ENCODE peak calls at places on chromosomes 1 and 21, in seven cellular contexts. A is GF-D8; J is activated T-helper 1 cell treated with anti-CD3 and anti-CD28 coated beads, Interleukin-12 subunit alpha, Interleukin-12 subunit beta, Interleukin-2, Interleukin-4 antibody, amounts not matched to agents 30 ng/mL and 10 ng/mL and 1 ng/mL, durations not matched to agents 14 hours and 24 hours and 36 hours; H is fibroblast of pulmonary artery; D is GOT3; K is Karpas-422; Z is GM12892. P is an unnamed sample.

GRCh38 chr1:168529533-168529932 is 14.3 kb downstream of the XCL2 start:
- DNase-seq in A (no peak), J (no peak), H (peak), D (no peak), K (no peak), Z (no peak), P (no peak)

GRCh38 chr1:223189903-223190724 is 47.1 kb upstream of the TLR5 start:
- DNase-seq in A (no peak), J (no peak), H (no peak), D (no peak), K (no peak), Z (no peak), P (peak)

GRCh38 chr1:228392111-228392936 is 14.3 kb downstream of the TRIM11 start:
- DNase-seq in A (no peak), J (no peak), H (no peak), D (no peak), K (no peak), Z (no peak), P (no peak)

GRCh38 chr21:24112020-24112419 is 1495.3 kb downstream of the MRPL39 start:
- DNase-seq in A (no peak), J (no peak), H (peak), D (no peak), K (no peak), Z (no peak), P (no peak)

GRCh38 chr1:119531606-119532323 is 24.8 kb downstream of the HSD3B1 start:
- DNase-seq in A (no peak), J (no peak), H (no peak), D (no peak), K (no peak), Z (no peak), P (no peak)

GRCh38 chr1:96370752-96371151 is 350.8 kb upstream of the PTBP2 start:
- DNase-seq in A (no peak), J (no peak), H (peak), D (no peak), K (no peak), Z (no peak), P (no peak)

GRCh38 chr1:150178543-150178942 is 28.8 kb downstream of the PLEKHO1 start:
- DNase-seq in A (peak), J (no peak), H (no peak), D (no peak), K (no peak), Z (no peak), P (no peak)

GRCh38 chr1:67307251-67308060 is at the start of gene IL12RB2:
- DNase-seq in A (no peak), J (peak), H (no peak), D (no peak), K (peak), Z (peak), P (peak)

GRCh38 chr1:81730881-81731280 is 69.9 kb upstream of the ADGRL2 start:
- DNase-seq in A (no peak), J (no peak), H (no peak), D (no peak), K (no peak), Z (no peak), P (no peak)

GRCh38 chr1:8020032-8020431 is 6.1 kb downstream of the ERRFI1 start:
- DNase-seq in A (no peak), J (no peak), H (peak), D (no peak), K (no peak), Z (no peak), P (no peak)

GRCh38 chr1:99176753-99177152 is 87.5 kb upstream of the PLPPR4 start:
- DNase-seq in A (no peak), J (no peak), H (no peak), D (no peak), K (peak), Z (no peak), P (no peak)

GRCh38 chr1:113542221-113542701 is 151.9 kb downstream of the MAGI3 start:
- DNase-seq in A (no peak), J (no peak), H (peak), D (no peak), K (no peak), Z (no peak), P (no peak)

GRCh38 chr1:228794810-228795209 is 59.5 kb downstream of the RHOU start:
- DNase-seq in A (no peak), J (peak), H (no peak), D (no peak), K (no peak), Z (no peak), P (peak)

GRCh38 chr21:15282666-15283065 is 217.9 kb upstream of the NRIP1 start:
- DNase-seq in A (no peak), J (no peak), H (peak), D (no peak), K (no peak), Z (no peak), P (no peak)

GRCh38 chr21:46187251-46187650 is 3.0 kb upstream of the SPATC1L start:
- DNase-seq in A (no peak), J (no peak), H (no peak), D (no peak), K (no peak), Z (no peak), P (no peak)

GRCh38 chr1:24957016-24957807 is 27.1 kb upstream of the RUNX3 start:
- DNase-seq in A (no peak), J (no peak), H (no peak), D (no peak), K (no peak), Z (no peak), P (no peak)

GRCh38 chr1:89587728-89588127 is 45.2 kb upstream of the LRRC8C start:
- DNase-seq in A (no peak), J (no peak), H (no peak), D (no peak), K (no peak), Z (no peak), P (no peak)

GRCh38 chr1:197159461-197159860 is 13.0 kb upstream of the ASPM start:
- DNase-seq in A (no peak), J (no peak), H (peak), D (no peak), K (no peak), Z (no peak), P (no peak)

GRCh38 chr1:117087686-117088085 is 27.6 kb downstream of the TTF2 start:
- DNase-seq in A (no peak), J (no peak), H (no peak), D (no peak), K (no peak), Z (no peak), P (no peak)

GRCh38 chr1:156629825-156630449 is 10.7 kb downstream of the HAPLN2 start:
- DNase-seq in A (no peak), J (no peak), H (no peak), D (no peak), K (no peak), Z (no peak), P (no peak)

GRCh38 chr1:54283214-54283996 is 83.4 kb downstream of the MRPL37 start:
- DNase-seq in A (peak), J (no peak), H (no peak), D (no peak), K (no peak), Z (no peak), P (no peak)

GRCh38 chr1:36553591-36554417 is 71.1 kb upstream of the CSF3R start:
- DNase-seq in A (no peak), J (peak), H (peak), D (no peak), K (peak), Z (peak), P (peak)

GRCh38 chr1:220451541-220451940 is 76.4 kb upstream of the MARK1 start:
- DNase-seq in A (no peak), J (no peak), H (no peak), D (no peak), K (no peak), Z (no peak), P (no peak)

GRCh38 chr1:180631197-180631765 is 541 bp upstream of the XPR1 start:
- DNase-seq in A (no peak), J (no peak), H (no peak), D (no peak), K (peak), Z (no peak), P (peak)

GRCh38 chr21:15826147-15826780 is 96.5 kb downstream of the USP25 start:
- DNase-seq in A (peak), J (peak), H (peak), D (no peak), K (peak), Z (no peak), P (peak)

P was measured in GM13976.